ENCODE peak calls at places on chromosomes 6 and 20, in seven cellular contexts. E is NCI-H1105, N is heart right ventricle, J is nucleus accumbens, I is A172, Z is kidney glomerular epithelial cell, D is NCI-H146. T is an unnamed sample.

GRCh38 chr6:101397199-101397598 is 3.7 kb downstream of the GRIK2 start:
- DNase-seq in D (peak; percentile 59), N (no peak), Z (no peak), E (no peak), J (no peak), I (no peak), T (peak; percentile 35)

GRCh38 chr6:170435766-170436165 is 117.3 kb downstream of the PSMB1 start:
- DNase-seq in E (no peak), N (no peak), J (no peak), Z (no peak), I (no peak), D (no peak), T (no peak)

GRCh38 chr6:44533221-44533820 is 145.8 kb downstream of the CDC5L start:
- DNase-seq in J (no peak), Z (no peak), I (no peak), N (no peak), D (no peak), E (no peak), T (no peak)

GRCh38 chr6:97437087-97437486 is 154.1 kb upstream of the MMS22L start:
- DNase-seq in N (no peak), I (peak; percentile 13), J (no peak), D (no peak), E (no peak), Z (peak; percentile 2), T (peak; percentile 29)

GRCh38 chr20:51154708-51155690 is 132.1 kb upstream of the KCNG1 start:
- DNase-seq in Z (no peak), E (no peak), J (no peak), I (no peak), N (no peak), D (no peak), T (no peak)

GRCh38 chr6:150738092-150738625 is 127.3 kb upstream of the MTHFD1L start:
- DNase-seq in Z (no peak), I (no peak), E (no peak), N (no peak), D (no peak), J (no peak), T (no peak)

GRCh38 chr6:44698602-44699001 is 311.1 kb downstream of the CDC5L start:
- DNase-seq in E (no peak), Z (no peak), D (no peak), N (no peak), J (no peak), I (no peak), T (no peak)

GRCh38 chr6:10316327-10316726 is 98.5 kb downstream of the TFAP2A start:
- DNase-seq in E (no peak), I (peak; percentile 81), Z (no peak), J (peak; percentile 31), D (peak; percentile 46), N (no peak), T (peak; percentile 87)

GRCh38 chr20:25252226-25252625 is 4.3 kb downstream of the PYGB start:
- DNase-seq in N (no peak), I (no peak), J (no peak), Z (no peak), E (no peak), D (no peak), T (no peak)

GRCh38 chr6:120557554-120557953 is 776.7 kb downstream of the TBC1D32 start:
- DNase-seq in E (no peak), D (no peak), Z (no peak), N (no peak), I (no peak), J (no peak), T (no peak)

GRCh38 chr6:97626586-97627441 is 343.8 kb upstream of the MMS22L start:
- DNase-seq in I (peak; percentile 5), D (peak; percentile 47), E (peak; percentile 38), Z (no peak), N (no peak), J (peak; percentile 19), T (peak; percentile 58)

GRCh38 chr6:163573503-163574179 is 159.1 kb downstream of the QKI start:
- DNase-seq in N (no peak), I (no peak), Z (no peak), J (no peak), E (no peak), D (no peak), T (no peak)

GRCh38 chr6:41531591-41532582 is 14.3 kb upstream of the FOXP4 start:
- DNase-seq in Z (peak; percentile 71), N (no peak), J (no peak), E (no peak), I (peak; percentile 55), D (peak; percentile 85), T (no peak)

GRCh38 chr6:9481292-9482029 is 933.4 kb downstream of the TFAP2A start:
- DNase-seq in J (no peak), N (no peak), Z (no peak), E (no peak), I (no peak), D (no peak), T (no peak)

GRCh38 chr6:133590196-133590595 is 298.7 kb upstream of the TCF21 start:
- DNase-seq in I (no peak), D (no peak), E (no peak), Z (peak; percentile 63), N (no peak), J (no peak), T (no peak)

GRCh38 chr20:43322851-43323250 is 133.1 kb upstream of the PTPRT start:
- DNase-seq in N (no peak), E (peak; percentile 16), I (peak; percentile 7), D (no peak), Z (no peak), J (no peak), T (no peak)

GRCh38 chr6:163415620-163416379 is 1.3 kb downstream of the QKI start:
- DNase-seq in I (peak; percentile 16), J (no peak), E (peak; percentile 19), Z (no peak), N (peak; percentile 51), D (peak; percentile 56), T (no peak)

GRCh38 chr20:15842872-15843271 is 730.4 kb downstream of the KIF16B start:
- DNase-seq in Z (no peak), N (no peak), E (no peak), J (no peak), D (no peak), I (no peak), T (no peak)

GRCh38 chr6:3355358-3356055 is 96.8 kb downstream of the PSMG4 start:
- DNase-seq in N (peak; percentile 44), J (no peak), D (peak; percentile 10), I (no peak), E (peak; percentile 24), Z (no peak), T (no peak)

GRCh38 chr20:19566226-19566960 is 191.7 kb upstream of the RIN2 start:
- DNase-seq in I (peak; percentile 4), E (no peak), D (no peak), J (no peak), N (no peak), Z (peak; percentile 90), T (no peak)

GRCh38 chr6:17938885-17939284 is 48.5 kb downstream of the KIF13A start:
- DNase-seq in E (no peak), Z (no peak), I (no peak), N (no peak), D (no peak), J (no peak), T (no peak)

GRCh38 chr6:34181903-34182302 is 36.0 kb upstream of the GRM4 start:
- DNase-seq in N (no peak), I (no peak), D (no peak), Z (no peak), E (no peak), J (no peak), T (no peak)

GRCh38 chr20:45017859-45018258 is 51.5 kb downstream of the STK4 start:
- DNase-seq in E (no peak), Z (no peak), I (peak; percentile 43), D (no peak), N (no peak), J (no peak), T (no peak)

GRCh38 chr6:46507426-46507825 is 16.2 kb upstream of the RCAN2 start:
- DNase-seq in J (no peak), D (no peak), Z (peak; percentile 78), N (no peak), E (no peak), I (no peak), T (no peak)

GRCh38 chr6:33990061-33990541 is 155.8 kb downstream of the GRM4 start:
- DNase-seq in E (no peak), D (no peak), J (no peak), I (no peak), Z (no peak), N (no peak), T (no peak)

GRCh38 chr6:116465246-116465645 is 4.1 kb downstream of the CALHM6 start:
- DNase-seq in Z (no peak), E (no peak), N (no peak), D (no peak), J (no peak), I (no peak), T (no peak)

GRCh38 chr20:62745959-62746288 is 37.3 kb downstream of the NTSR1 start:
- DNase-seq in N (peak; percentile 7), J (no peak), D (no peak), I (no peak), Z (no peak), E (no peak), T (no peak)

GRCh38 chr6:36337814-36338213 is 1.1 kb upstream of the BNIP5 start:
- DNase-seq in D (peak; percentile 42), J (no peak), Z (no peak), I (no peak), N (no peak), E (no peak), T (no peak)

GRCh38 chr6:13472099-13472498 is 15.3 kb downstream of the GFOD1 start:
- DNase-seq in N (no peak), Z (no peak), J (no peak), D (no peak), I (no peak), E (no peak), T (no peak)

GRCh38 chr6:17966451-17966850 is 21.0 kb downstream of the KIF13A start:
- DNase-seq in D (no peak), Z (no peak), I (no peak), N (no peak), J (no peak), E (no peak), T (no peak)

GRCh38 chr6:88848870-88849269 is 114.5 kb downstream of the RNGTT start:
- DNase-seq in I (no peak), J (no peak), N (no peak), D (no peak), E (no peak), Z (no peak), T (no peak)

GRCh38 chr6:111996159-111996558 is 57.7 kb upstream of the CCN6 start:
- DNase-seq in J (no peak), Z (no peak), I (no peak), D (no peak), N (no peak), E (no peak), T (no peak)

GRCh38 chr20:17661121-17661744 is 20.8 kb downstream of the RRBP1 start:
- DNase-seq in D (no peak), N (no peak), I (no peak), Z (no peak), J (no peak), E (no peak), T (no peak)

GRCh38 chr6:119308048-119308570 is 41.5 kb downstream of the MAN1A1 start:
- DNase-seq in N (no peak), E (no peak), Z (no peak), J (no peak), I (peak; percentile 80), D (no peak), T (no peak)

T was measured in hippocampal formation.